ENCODE peak calls at places on chromosomes 3 and 15, in nine cellular contexts. D is amygdala; G is effector memory CD8-positive, alpha-beta T cell; N is thoracic aorta; L is activated naive CD4-positive, alpha-beta T cell; V is CD8-positive, alpha-beta memory T cell; Y is GM13977; U is Peyer's patch; W is M059J. Q is an unnamed sample.

GRCh38 chr3:188006726-188007393 is 147.1 kb upstream of the LPP start:
- DNase-seq in D (peak; percentile 18), G (no peak), N (no peak), L (no peak), V (no peak), Y (no peak), U (no peak), W (peak; percentile 10), Q (no peak)

GRCh38 chr15:38702178-38702912 is 137.7 kb upstream of the RASGRP1 start:
- DNase-seq in D (no peak), G (no peak), N (no peak), L (no peak), V (no peak), Y (no peak), U (peak; percentile 89), W (peak; percentile 57), Q (no peak)

GRCh38 chr3:78140274-78140673 is 1100.4 kb downstream of the ROBO2 start:
- DNase-seq in D (no peak), G (no peak), N (no peak), L (no peak), V (no peak), Y (no peak), U (no peak), W (no peak), Q (no peak)

GRCh38 chr3:185824051-185824466 is 783 bp downstream of the IGF2BP2 start:
- DNase-seq in D (no peak), G (no peak), N (no peak), L (no peak), V (no peak), Y (peak; percentile 54), U (peak; percentile 50), W (peak; percentile 47), Q (no peak)

GRCh38 chr3:169241928-169242751 is 421.4 kb downstream of the MECOM start:
- DNase-seq in D (no peak), G (no peak), N (no peak), L (no peak), V (no peak), Y (no peak), U (no peak), W (peak; percentile 71), Q (no peak)

GRCh38 chr3:61315874-61316273 is 64.6 kb upstream of the FHIT start:
- DNase-seq in D (no peak), G (no peak), N (no peak), L (no peak), V (no peak), Y (no peak), U (no peak), W (no peak), Q (no peak)

GRCh38 chr15:68205949-68206539 is 912 bp upstream of the CALML4 start:
- DNase-seq in D (no peak), G (no peak), N (no peak), L (no peak), V (no peak), Y (peak; percentile 19), U (peak; percentile 87), W (no peak), Q (no peak)

GRCh38 chr3:10469406-10470119 is 35.8 kb downstream of the ATP2B2 start:
- DNase-seq in D (no peak), G (no peak), N (no peak), L (no peak), V (no peak), Y (no peak), U (no peak), W (no peak), Q (no peak)

GRCh38 chr15:90259524-90259923 is 5.9 kb upstream of the NGRN start:
- DNase-seq in D (no peak), G (no peak), N (no peak), L (no peak), V (no peak), Y (peak; percentile 45), U (no peak), W (peak; percentile 20), Q (peak; percentile 65)

GRCh38 chr3:172224560-172225214 is 185.3 kb downstream of the FNDC3B start:
- DNase-seq in D (no peak), G (no peak), N (no peak), L (no peak), V (no peak), Y (no peak), U (no peak), W (no peak), Q (no peak)

GRCh38 chr3:126355251-126355650 is 2.0 kb downstream of the KLF15 start:
- DNase-seq in D (no peak), G (no peak), N (no peak), L (no peak), V (no peak), Y (no peak), U (no peak), W (no peak), Q (no peak)

GRCh38 chr3:116140100-116140689 is 305.1 kb downstream of the LSAMP start:
- DNase-seq in D (no peak), G (no peak), N (no peak), L (no peak), V (no peak), Y (no peak), U (no peak), W (peak; percentile 48), Q (no peak)

GRCh38 chr15:59222106-59222505 is 15.5 kb downstream of the LDHAL6B start:
- DNase-seq in D (no peak), G (no peak), N (no peak), L (no peak), V (no peak), Y (no peak), U (no peak), W (peak; percentile 88), Q (no peak)

GRCh38 chr3:138452491-138452890 is 18.1 kb downstream of the ESYT3 start:
- DNase-seq in D (no peak), G (no peak), N (no peak), L (no peak), V (no peak), Y (no peak), U (peak; percentile 31), W (no peak), Q (no peak)

GRCh38 chr3:87900061-87900460 is 158.7 kb downstream of the CGGBP1 start:
- DNase-seq in D (no peak), G (no peak), N (no peak), L (no peak), V (no peak), Y (no peak), U (no peak), W (no peak), Q (no peak)

GRCh38 chr15:45640610-45641009 is 5.8 kb downstream of the SQOR start:
- DNase-seq in D (no peak), G (no peak), N (no peak), L (no peak), V (no peak), Y (no peak), U (no peak), W (peak; percentile 95), Q (no peak)

GRCh38 chr3:46931631-46932441 is 44.7 kb downstream of the CCDC12 start:
- DNase-seq in D (no peak), G (no peak), N (no peak), L (no peak), V (no peak), Y (no peak), U (peak; percentile 86), W (peak; percentile 69), Q (peak; percentile 57)

GRCh38 chr15:85407421-85408269 is 27.2 kb downstream of the AKAP13 start:
- DNase-seq in D (no peak), G (no peak), N (peak; percentile 19), L (no peak), V (peak; percentile 24), Y (no peak), U (no peak), W (peak; percentile 94), Q (no peak)

GRCh38 chr15:59169337-59169736 is 37.3 kb upstream of the LDHAL6B start:
- DNase-seq in D (no peak), G (no peak), N (no peak), L (no peak), V (no peak), Y (no peak), U (no peak), W (peak; percentile 87), Q (no peak)

GRCh38 chr3:37766220-37766605 is 95.5 kb upstream of the CTDSPL start:
- DNase-seq in D (no peak), G (no peak), N (no peak), L (no peak), V (no peak), Y (no peak), U (no peak), W (no peak), Q (no peak)

GRCh38 chr3:123781138-123781537 is 103.0 kb downstream of the MYLK start:
- DNase-seq in D (no peak), G (no peak), N (no peak), L (no peak), V (no peak), Y (no peak), U (no peak), W (no peak), Q (no peak)

GRCh38 chr3:23474580-23475357 is 271.6 kb downstream of the UBE2E2 start:
- DNase-seq in D (no peak), G (no peak), N (no peak), L (no peak), V (no peak), Y (no peak), U (no peak), W (no peak), Q (no peak)

GRCh38 chr3:134791992-134792391 is 3.1 kb upstream of the EPHB1 start:
- DNase-seq in D (no peak), G (no peak), N (no peak), L (no peak), V (no peak), Y (no peak), U (no peak), W (no peak), Q (no peak)

GRCh38 chr3:20054549-20054987 is 14.3 kb downstream of the KAT2B start:
- DNase-seq in D (no peak), G (peak; percentile 77), N (peak; percentile 45), L (no peak), V (no peak), Y (no peak), U (peak; percentile 84), W (peak; percentile 97), Q (peak; percentile 82)

GRCh38 chr15:57085267-57085666 is 166.8 kb downstream of the TCF12 start:
- DNase-seq in D (no peak), G (no peak), N (no peak), L (no peak), V (no peak), Y (no peak), U (no peak), W (no peak), Q (no peak)

GRCh38 chr15:25790003-25790660 is 73.0 kb downstream of the ATP10A start:
- DNase-seq in D (no peak), G (no peak), N (no peak), L (no peak), V (no peak), Y (no peak), U (peak; percentile 67), W (no peak), Q (no peak)

GRCh38 chr3:16476636-16477035 is 36.9 kb downstream of the RFTN1 start:
- DNase-seq in D (no peak), G (no peak), N (no peak), L (no peak), V (no peak), Y (no peak), U (no peak), W (peak; percentile 92), Q (no peak)

GRCh38 chr3:52801839-52802238 is 7.2 kb downstream of the ITIH3 start:
- DNase-seq in D (no peak), G (no peak), N (no peak), L (no peak), V (no peak), Y (no peak), U (no peak), W (no peak), Q (no peak)

Q was measured in GM12878.